ENCODE peak calls at places on chromosomes 7 and 10, in eight cellular contexts. I, Z, O, K, J, R, D and V are unnamed samples.

GRCh38 chr7:129773328-129773731 is 161.8 kb downstream of the NRF1 start:
- DNase-seq in I (peak; percentile 63), Z (no peak), O (no peak), K (no peak), J (no peak), R (no peak), D (no peak), V (no peak)

GRCh38 chr7:131194070-131194865 is 133.4 kb upstream of the MKLN1 start:
- DNase-seq in I (no peak), Z (no peak), O (no peak), K (no peak), J (no peak), R (no peak), D (no peak), V (no peak)

GRCh38 chr7:40658731-40659130 is 523.9 kb downstream of the SUGCT start:
- DNase-seq in I (no peak), Z (no peak), O (no peak), K (no peak), J (no peak), R (no peak), D (no peak), V (no peak)

GRCh38 chr10:29926649-29927048 is 132.7 kb downstream of the JCAD start:
- DNase-seq in I (peak; percentile 62), Z (no peak), O (peak; percentile 20), K (no peak), J (peak; percentile 40), R (no peak), D (no peak), V (no peak)

GRCh38 chr10:79378647-79379511 is 31.6 kb downstream of the PPIF start:
- DNase-seq in I (no peak), Z (no peak), O (no peak), K (no peak), J (no peak), R (no peak), D (no peak), V (peak; percentile 28)

GRCh38 chr7:139332960-139333359 is 8.2 kb upstream of the FMC1 start:
- DNase-seq in I (no peak), Z (no peak), O (no peak), K (no peak), J (no peak), R (no peak), D (no peak), V (no peak)

GRCh38 chr7:23712368-23713284 is 2.6 kb downstream of the STK31 start:
- DNase-seq in I (peak; percentile 76), Z (no peak), O (peak; percentile 29), K (peak; percentile 41), J (no peak), R (no peak), D (peak; percentile 52), V (peak; percentile 52)

GRCh38 chr10:75050520-75050919 is 60.9 kb upstream of the SAMD8 start:
- DNase-seq in I (no peak), Z (no peak), O (no peak), K (no peak), J (no peak), R (no peak), D (no peak), V (no peak)

GRCh38 chr7:20141666-20142065 is 75.5 kb downstream of the MACC1 start:
- DNase-seq in I (no peak), Z (no peak), O (no peak), K (peak; percentile 27), J (no peak), R (no peak), D (no peak), V (no peak)

GRCh38 chr7:16883918-16884317 is 2.1 kb upstream of the AGR3 start:
- DNase-seq in I (peak; percentile 62), Z (no peak), O (no peak), K (no peak), J (no peak), R (no peak), D (no peak), V (no peak)

GRCh38 chr10:14670551-14671240 is 104.0 kb downstream of the FAM107B start:
- DNase-seq in I (peak; percentile 39), Z (no peak), O (peak; percentile 77), K (no peak), J (no peak), R (no peak), D (no peak), V (no peak)

GRCh38 chr7:130912910-130913720 is 179.1 kb upstream of the KLF14 start:
- DNase-seq in I (peak; percentile 93), Z (peak; percentile 72), O (peak; percentile 95), K (no peak), J (peak; percentile 70), R (peak; percentile 73), D (no peak), V (peak; percentile 55)

GRCh38 chr10:87847550-87847949 is 15.8 kb downstream of the KLLN start:
- DNase-seq in I (no peak), Z (no peak), O (no peak), K (no peak), J (no peak), R (no peak), D (no peak), V (no peak)

GRCh38 chr10:71278691-71279588 is 40.1 kb upstream of the SLC29A3 start:
- DNase-seq in I (no peak), Z (no peak), O (no peak), K (peak; percentile 50), J (no peak), R (no peak), D (no peak), V (no peak)

GRCh38 chr10:113959383-113959760 is 84.3 kb upstream of the ADRB1 start:
- DNase-seq in I (no peak), Z (no peak), O (no peak), K (no peak), J (no peak), R (no peak), D (no peak), V (no peak)

GRCh38 chr10:132995909-132996602 is 53.7 kb upstream of the CFAP46 start:
- DNase-seq in I (no peak), Z (no peak), O (no peak), K (no peak), J (peak; percentile 37), R (no peak), D (no peak), V (no peak)

GRCh38 chr10:109831846-109832245 is 91.5 kb downstream of the XPNPEP1 start:
- DNase-seq in I (no peak), Z (no peak), O (no peak), K (no peak), J (no peak), R (no peak), D (no peak), V (no peak)

GRCh38 chr10:77715081-77715480 is 77.5 kb upstream of the KCNMA1 start:
- DNase-seq in I (peak; percentile 71), Z (no peak), O (no peak), K (no peak), J (no peak), R (no peak), D (peak; percentile 27), V (peak; percentile 68)

GRCh38 chr7:41889040-41889439 is 186.2 kb upstream of the INHBA start:
- DNase-seq in I (no peak), Z (no peak), O (no peak), K (no peak), J (no peak), R (no peak), D (no peak), V (no peak)

GRCh38 chr7:95582578-95583293 is 13.6 kb downstream of the PDK4 start:
- DNase-seq in I (no peak), Z (no peak), O (no peak), K (no peak), J (no peak), R (no peak), D (no peak), V (no peak)

GRCh38 chr10:43823237-43823605 is 174.5 kb upstream of the ZNF32 start:
- DNase-seq in I (no peak), Z (no peak), O (no peak), K (no peak), J (no peak), R (no peak), D (no peak), V (no peak)

GRCh38 chr7:128400566-128400965 is 9.2 kb downstream of the IMPDH1 start:
- DNase-seq in I (no peak), Z (no peak), O (no peak), K (no peak), J (no peak), R (no peak), D (no peak), V (no peak)

GRCh38 chr10:121070257-121070656 is 219.1 kb downstream of the WDR11 start:
- DNase-seq in I (peak; percentile 81), Z (no peak), O (no peak), K (peak; percentile 6), J (no peak), R (no peak), D (peak; percentile 18), V (peak; percentile 57)

GRCh38 chr7:34430456-34430855 is 227.6 kb upstream of the NPSR1 start:
- DNase-seq in I (peak; percentile 65), Z (no peak), O (no peak), K (no peak), J (no peak), R (no peak), D (no peak), V (peak; percentile 48)